ENCODE peak calls at places on chromosomes 2 and 18, in seven cellular contexts. W is IMR-90, V is H9, E is neuronal stem cell, F is mesendoderm, O is trophoblast cell, J is mesenchymal stem cell. Y is an unnamed sample.

GRCh38 chr2:8472545-8473361 is 209.1 kb upstream of the ID2 start:
- DNase-seq in W (no peak), V (no peak), E (no peak), F (no peak), O (no peak), J (no peak), Y (no peak)

GRCh38 chr2:203083328-203083727 is 68.7 kb downstream of the NBEAL1 start:
- DNase-seq in W (no peak), V (no peak), E (no peak), F (no peak), O (no peak), J (no peak), Y (no peak)

GRCh38 chr2:128373346-128374000 is 54.8 kb upstream of the HS6ST1 start:
- DNase-seq in W (no peak), V (no peak), E (no peak), F (no peak), O (peak), J (no peak), Y (no peak)

GRCh38 chr2:102141011-102141914 is 1.3 kb upstream of the IL1R1 start:
- DNase-seq in W (peak), V (no peak), E (no peak), F (no peak), O (peak), J (peak), Y (no peak)

GRCh38 chr18:8519102-8519501 is 90.1 kb upstream of the RAB12 start:
- DNase-seq in W (no peak), V (no peak), E (no peak), F (no peak), O (no peak), J (no peak), Y (no peak)

GRCh38 chr2:607172-607571 is 70.0 kb downstream of the TMEM18 start:
- DNase-seq in W (no peak), V (no peak), E (no peak), F (no peak), O (no peak), J (no peak), Y (no peak)

GRCh38 chr18:12121175-12122095 is 27.8 kb downstream of the ANKRD62 start:
- DNase-seq in W (peak), V (peak), E (no peak), F (peak), O (peak), J (peak), Y (peak)

GRCh38 chr2:222982010-222982908 is 69.7 kb upstream of the KCNE4 start:
- DNase-seq in W (peak), V (peak), E (peak), F (peak), O (peak), J (peak), Y (no peak)

GRCh38 chr2:127733816-127734537 is 32.7 kb downstream of the SFT2D3 start:
- DNase-seq in W (peak), V (no peak), E (no peak), F (no peak), O (no peak), J (peak), Y (no peak)

GRCh38 chr2:148303166-148303565 is 282.3 kb downstream of the MBD5 start:
- DNase-seq in W (no peak), V (peak), E (peak), F (peak), O (no peak), J (no peak), Y (no peak)

GRCh38 chr2:173457366-173457765 is 102.7 kb downstream of the CDCA7 start:
- DNase-seq in W (no peak), V (no peak), E (no peak), F (no peak), O (no peak), J (no peak), Y (no peak)
- H2BK5ac ChIP-seq in W (no peak), V (no peak), E (peak), F (no peak), O (no peak), J (no peak), Y (peak)

GRCh38 chr2:103660947-103661346 is 899.1 kb downstream of the TMEM182 start:
- DNase-seq in W (no peak), V (no peak), E (no peak), F (no peak), O (no peak), J (no peak), Y (no peak)

GRCh38 chr2:103660523-103660922 is 898.7 kb downstream of the TMEM182 start:
- DNase-seq in W (no peak), V (no peak), E (no peak), F (no peak), O (no peak), J (no peak), Y (no peak)

DNA sequence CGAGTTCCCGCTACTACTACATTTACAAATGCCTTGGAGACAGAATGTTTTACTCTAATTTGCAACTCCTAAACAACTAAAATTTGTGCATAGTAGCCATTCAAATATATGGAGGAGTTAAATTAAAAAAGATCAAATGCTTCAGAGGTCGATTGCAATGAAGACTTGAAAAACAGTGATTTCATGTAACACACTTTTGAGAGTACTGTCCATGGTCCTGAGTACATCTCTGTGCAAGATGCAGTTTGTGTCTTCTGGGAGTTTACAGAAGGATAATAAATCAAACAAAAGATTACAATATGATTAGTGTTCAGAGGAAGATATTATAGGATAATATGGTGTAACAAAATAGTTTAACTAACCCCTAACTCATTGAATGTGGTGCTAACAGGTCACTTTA is 894.7 kb downstream of the TMEM182 start:
- DNase-seq in W (no peak), V (no peak), E (peak), F (peak), O (no peak), J (no peak), Y (no peak)
- H2BK5ac ChIP-seq in W (no peak), V (no peak), E (no peak), F (no peak), O (no peak), J (no peak), Y (no peak)

GRCh38 chr2:233901884-233902283 is 15.3 kb upstream of the TRPM8 start:
- DNase-seq in W (no peak), V (no peak), E (no peak), F (no peak), O (no peak), J (no peak), Y (no peak)
- H2BK5ac ChIP-seq in W (no peak), V (no peak), E (no peak), F (no peak), O (no peak), J (no peak), Y (no peak)

GRCh38 chr2:229849073-229849472 is 72.7 kb downstream of the TRIP12 start:
- DNase-seq in W (no peak), V (no peak), E (no peak), F (peak), O (peak), J (no peak), Y (no peak)

GRCh38 chr2:229856416-229856815 is 65.4 kb downstream of the TRIP12 start:
- DNase-seq in W (no peak), V (no peak), E (no peak), F (no peak), O (no peak), J (no peak), Y (no peak)

GRCh38 chr2:229851870-229852269 is 69.9 kb downstream of the TRIP12 start:
- DNase-seq in W (no peak), V (no peak), E (no peak), F (no peak), O (no peak), J (no peak), Y (no peak)

GRCh38 chr2:229855116-229855515 is 66.7 kb downstream of the TRIP12 start:
- DNase-seq in W (no peak), V (no peak), E (no peak), F (no peak), O (no peak), J (peak), Y (no peak)

DNA sequence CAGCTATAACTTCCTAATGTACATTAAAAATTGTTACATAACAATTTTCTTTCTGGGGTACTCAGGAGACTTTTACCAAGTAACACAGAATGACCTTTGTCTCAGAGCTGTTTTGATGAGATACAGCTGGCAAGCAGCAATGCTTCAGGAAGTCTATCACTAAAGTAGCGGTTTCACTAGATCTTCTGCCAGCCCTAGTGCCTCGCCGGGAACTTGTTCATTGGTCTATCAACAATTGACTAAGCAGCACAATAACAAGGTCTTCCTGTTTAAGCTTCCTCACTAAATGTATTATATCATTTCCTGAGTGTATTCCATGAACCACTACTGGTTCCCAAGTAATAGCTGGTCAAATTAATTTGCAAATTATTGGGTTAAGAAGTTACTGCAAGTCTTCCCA is 69.2 kb downstream of the TRIP12 start:
- DNase-seq in W (peak), V (no peak), E (no peak), F (no peak), O (no peak), J (peak), Y (no peak)
- H2BK5ac ChIP-seq in W (peak), V (no peak), E (no peak), F (no peak), O (no peak), J (no peak), Y (no peak)

DNA sequence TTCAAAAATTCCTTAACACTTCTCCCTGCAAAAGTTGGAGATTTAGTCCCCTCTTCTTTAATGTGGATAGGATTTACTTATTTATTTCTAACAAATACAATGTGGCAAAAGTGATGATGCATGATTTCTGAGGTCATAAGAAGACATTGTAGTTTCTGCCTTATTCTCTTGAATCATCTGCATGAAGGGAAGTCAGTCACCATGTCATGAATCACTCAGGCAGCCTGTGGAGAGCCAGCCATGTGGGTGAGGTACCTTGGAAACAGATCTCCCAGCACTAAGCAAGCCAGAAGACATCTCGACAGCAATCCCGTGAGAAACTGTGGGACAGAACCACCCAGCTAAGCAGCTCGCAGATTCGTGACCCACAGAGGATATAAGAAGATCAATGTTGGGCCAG is 2.7 kb upstream of the ZC3H8 start:
- DNase-seq in W (peak), V (no peak), E (no peak), F (no peak), O (no peak), J (no peak), Y (no peak)
- H2BK5ac ChIP-seq in W (no peak), V (no peak), E (no peak), F (no peak), O (no peak), J (no peak), Y (no peak)

GRCh38 chr2:122081743-122082142 is 326.3 kb downstream of the TSN start:
- DNase-seq in W (no peak), V (no peak), E (no peak), F (no peak), O (no peak), J (no peak), Y (no peak)

GRCh38 chr2:122079844-122080243 is 324.4 kb downstream of the TSN start:
- DNase-seq in W (no peak), V (no peak), E (no peak), F (no peak), O (no peak), J (no peak), Y (no peak)

GRCh38 chr2:122077114-122077513 is 321.7 kb downstream of the TSN start:
- DNase-seq in W (no peak), V (no peak), E (no peak), F (no peak), O (no peak), J (no peak), Y (no peak)

GRCh38 chr2:122077771-122078170 is 322.3 kb downstream of the TSN start:
- DNase-seq in W (no peak), V (no peak), E (no peak), F (no peak), O (no peak), J (no peak), Y (no peak)

GRCh38 chr2:122078451-122078850 is 323.0 kb downstream of the TSN start:
- DNase-seq in W (peak), V (no peak), E (no peak), F (no peak), O (peak), J (no peak), Y (no peak)
- H2BK5ac ChIP-seq in W (no peak), V (no peak), E (no peak), F (no peak), O (no peak), J (no peak), Y (no peak)

GRCh38 chr2:109711230-109712125 is 82.6 kb upstream of the RGPD5 start:
- DNase-seq in W (no peak), V (peak), E (no peak), F (no peak), O (peak), J (no peak), Y (no peak)
- H2BK5ac ChIP-seq in W (no peak), V (no peak), E (no peak), F (no peak), O (no peak), J (no peak), Y (no peak)

DNA sequence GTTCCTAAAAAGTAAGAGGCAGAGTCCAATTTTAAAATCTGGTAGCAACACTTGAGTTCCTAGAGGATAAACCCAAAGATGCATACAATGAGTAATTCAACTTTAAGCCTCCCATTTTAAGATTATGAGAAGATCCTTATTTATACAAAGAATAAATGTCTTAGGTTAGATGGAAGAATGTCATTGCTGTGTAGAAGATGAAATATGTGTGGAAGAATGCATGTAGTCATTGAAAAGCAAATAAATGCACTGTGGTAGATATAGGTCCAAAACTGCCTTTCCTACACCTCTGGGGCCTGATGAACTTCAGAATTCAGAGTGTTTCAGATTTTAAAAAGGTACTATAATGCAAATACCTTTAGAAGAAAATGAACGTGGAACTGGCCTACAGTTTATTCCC is 58.7 kb upstream of the LRP1B start:
- DNase-seq in W (peak), V (no peak), E (no peak), F (no peak), O (no peak), J (no peak), Y (no peak)
- H2BK5ac ChIP-seq in W (peak), V (no peak), E (no peak), F (no peak), O (no peak), J (no peak), Y (no peak)

Y was measured in H1.